ENCODE peak calls at places on chromosomes 2 and 18, in five cellular contexts. One of them, this sample, is unnamed.
A peak's percentile ranks its signal among the peaks of the same experiment; 100 is the strongest.

GRCh38 chr18:57709335-57709734 is 87.7 kb upstream of the NARS1 start:
- DNase-seq in breast epithelium: no peak
- DNase-seq in suprapubic skin: no peak
- DNase-seq in stomach: no peak
- DNase-seq in transverse colon: no peak
- DNase-seq in this sample: no peak

GRCh38 chr18:52054301-52054700 is 285.7 kb upstream of the DCC start:
- DNase-seq in breast epithelium: no peak
- DNase-seq in suprapubic skin: no peak
- DNase-seq in stomach: no peak
- DNase-seq in transverse colon: no peak
- DNase-seq in this sample: no peak

GRCh38 chr2:105721991-105722511 is 22.7 kb upstream of the NCK2 start:
- DNase-seq in breast epithelium: no peak
- DNase-seq in suprapubic skin: no peak
- DNase-seq in stomach: no peak
- DNase-seq in transverse colon: no peak
- DNase-seq in this sample: no peak

GRCh38 chr2:180990337-180990736 is 9.9 kb downstream of the UBE2E3 start:
- DNase-seq in breast epithelium: no peak
- DNase-seq in suprapubic skin: no peak
- DNase-seq in stomach: no peak
- DNase-seq in transverse colon: no peak
- DNase-seq in this sample: no peak

GRCh38 chr2:69946351-69947077 is 14.9 kb downstream of the ASPRV1 start:
- DNase-seq in breast epithelium: no peak
- DNase-seq in suprapubic skin: no peak
- DNase-seq in stomach: peak; percentile 38
- DNase-seq in transverse colon: no peak
- DNase-seq in this sample: peak; percentile 41

GRCh38 chr2:64685430-64685829 is 31.7 kb upstream of the SERTAD2 start:
- DNase-seq in breast epithelium: no peak
- DNase-seq in suprapubic skin: no peak
- DNase-seq in stomach: no peak
- DNase-seq in transverse colon: no peak
- DNase-seq in this sample: no peak

GRCh38 chr2:74514368-74515270 is at the start of gene TLX2:
- DNase-seq in breast epithelium: no peak
- DNase-seq in suprapubic skin: no peak
- DNase-seq in stomach: no peak
- DNase-seq in transverse colon: no peak
- DNase-seq in this sample: no peak

GRCh38 chr2:219327719-219328118 is 4.8 kb downstream of the RESP18 start:
- DNase-seq in breast epithelium: no peak
- DNase-seq in suprapubic skin: no peak
- DNase-seq in stomach: no peak
- DNase-seq in transverse colon: no peak
- DNase-seq in this sample: no peak

GRCh38 chr2:190802133-190802532 is 78.5 kb upstream of the GLS start:
- DNase-seq in breast epithelium: no peak
- DNase-seq in suprapubic skin: no peak
- DNase-seq in stomach: no peak
- DNase-seq in transverse colon: no peak
- DNase-seq in this sample: no peak

GRCh38 chr18:32435631-32436500 is 34.8 kb downstream of the GAREM1 start:
- DNase-seq in breast epithelium: no peak
- DNase-seq in suprapubic skin: no peak
- DNase-seq in stomach: no peak
- DNase-seq in transverse colon: no peak
- DNase-seq in this sample: no peak

GRCh38 chr2:100142393-100142792 is at the start of gene AFF3:
- DNase-seq in breast epithelium: no peak
- DNase-seq in suprapubic skin: no peak
- DNase-seq in stomach: no peak
- DNase-seq in transverse colon: peak; percentile 35
- DNase-seq in this sample: peak; percentile 45

GRCh38 chr2:3827673-3828575 is 124.5 kb downstream of the DCDC2C start:
- DNase-seq in breast epithelium: no peak
- DNase-seq in suprapubic skin: no peak
- DNase-seq in stomach: no peak
- DNase-seq in transverse colon: no peak
- DNase-seq in this sample: no peak

GRCh38 chr2:35973132-35973736 is 382.3 kb upstream of the CRIM1 start:
- DNase-seq in breast epithelium: no peak
- DNase-seq in suprapubic skin: no peak
- DNase-seq in stomach: no peak
- DNase-seq in transverse colon: no peak
- DNase-seq in this sample: no peak

GRCh38 chr2:88735853-88736252 is 44.4 kb downstream of the RPIA start:
- DNase-seq in breast epithelium: no peak
- DNase-seq in suprapubic skin: no peak
- DNase-seq in stomach: no peak
- DNase-seq in transverse colon: peak; percentile 16
- DNase-seq in this sample: no peak

GRCh38 chr2:138615257-138615656 is 113.7 kb downstream of the SPOPL start:
- DNase-seq in breast epithelium: no peak
- DNase-seq in suprapubic skin: no peak
- DNase-seq in stomach: no peak
- DNase-seq in transverse colon: no peak
- DNase-seq in this sample: no peak

GRCh38 chr18:75280427-75281280 is 70.1 kb downstream of the TSHZ1 start:
- DNase-seq in breast epithelium: no peak
- DNase-seq in suprapubic skin: peak; percentile 54
- DNase-seq in stomach: no peak
- DNase-seq in transverse colon: peak; percentile 19
- DNase-seq in this sample: no peak

GRCh38 chr2:120622886-120623753 is 112.5 kb upstream of the GLI2 start:
- DNase-seq in breast epithelium: no peak
- DNase-seq in suprapubic skin: no peak
- DNase-seq in stomach: no peak
- DNase-seq in transverse colon: no peak
- DNase-seq in this sample: no peak

GRCh38 chr2:167844714-167845530 is 402.5 kb downstream of the STK39 start:
- DNase-seq in breast epithelium: no peak
- DNase-seq in suprapubic skin: no peak
- DNase-seq in stomach: no peak
- DNase-seq in transverse colon: peak; percentile 66
- DNase-seq in this sample: no peak

GRCh38 chr2:146874260-146874658 is 970.6 kb upstream of the ACVR2A start:
- DNase-seq in breast epithelium: no peak
- DNase-seq in suprapubic skin: no peak
- DNase-seq in stomach: peak; percentile 36
- DNase-seq in transverse colon: no peak
- DNase-seq in this sample: no peak

GRCh38 chr2:168607992-168608391 is 151.9 kb downstream of the CERS6 start:
- DNase-seq in breast epithelium: no peak
- DNase-seq in suprapubic skin: no peak
- DNase-seq in stomach: no peak
- DNase-seq in transverse colon: no peak
- DNase-seq in this sample: no peak

GRCh38 chr2:220708366-220708765 is 863.7 kb downstream of the EPHA4 start:
- DNase-seq in breast epithelium: no peak
- DNase-seq in suprapubic skin: no peak
- DNase-seq in stomach: no peak
- DNase-seq in transverse colon: no peak
- DNase-seq in this sample: no peak

GRCh38 chr2:28314968-28315367 is 77.7 kb upstream of the FOSL2 start:
- DNase-seq in breast epithelium: no peak
- DNase-seq in suprapubic skin: no peak
- DNase-seq in stomach: no peak
- DNase-seq in transverse colon: no peak
- DNase-seq in this sample: no peak

GRCh38 chr2:191126386-191126785 is 24.4 kb downstream of the STAT4 start:
- DNase-seq in breast epithelium: no peak
- DNase-seq in suprapubic skin: no peak
- DNase-seq in stomach: no peak
- DNase-seq in transverse colon: no peak
- DNase-seq in this sample: no peak

GRCh38 chr18:34023471-34023870 is 201.2 kb downstream of the NOL4 start:
- DNase-seq in breast epithelium: no peak
- DNase-seq in suprapubic skin: no peak
- DNase-seq in stomach: no peak
- DNase-seq in transverse colon: no peak
- DNase-seq in this sample: no peak

GRCh38 chr18:26443853-26444252 is 104.5 kb downstream of the KCTD1 start:
- DNase-seq in breast epithelium: no peak
- DNase-seq in suprapubic skin: no peak
- DNase-seq in stomach: no peak
- DNase-seq in transverse colon: no peak
- DNase-seq in this sample: no peak

GRCh38 chr2:43169987-43170732 is 56.2 kb downstream of the ZFP36L2 start:
- DNase-seq in breast epithelium: no peak
- DNase-seq in suprapubic skin: no peak
- DNase-seq in stomach: peak; percentile 65
- DNase-seq in transverse colon: peak; percentile 85
- DNase-seq in this sample: peak; percentile 58

GRCh38 chr18:60894254-60894945 is 438.8 kb upstream of the CDH20 start:
- DNase-seq in breast epithelium: no peak
- DNase-seq in suprapubic skin: no peak
- DNase-seq in stomach: no peak
- DNase-seq in transverse colon: no peak
- DNase-seq in this sample: no peak

GRCh38 chr2:145975406-145975805 is 1455.5 kb upstream of the ZEB2 start:
- DNase-seq in breast epithelium: no peak
- DNase-seq in suprapubic skin: no peak
- DNase-seq in stomach: no peak
- DNase-seq in transverse colon: no peak
- DNase-seq in this sample: no peak

GRCh38 chr2:113228991-113229716 is 49.6 kb downstream of the PAX8 start:
- DNase-seq in breast epithelium: no peak
- DNase-seq in suprapubic skin: no peak
- DNase-seq in stomach: peak; percentile 66
- DNase-seq in transverse colon: no peak
- DNase-seq in this sample: no peak

GRCh38 chr2:234292205-234292954 is 204.5 kb downstream of the ARL4C start:
- DNase-seq in breast epithelium: no peak
- DNase-seq in suprapubic skin: no peak
- DNase-seq in stomach: no peak
- DNase-seq in transverse colon: peak; percentile 33
- DNase-seq in this sample: no peak

GRCh38 chr2:218404351-218405145 is 4.9 kb downstream of the CTDSP1 start:
- DNase-seq in breast epithelium: no peak
- DNase-seq in suprapubic skin: no peak
- DNase-seq in stomach: no peak
- DNase-seq in transverse colon: no peak
- DNase-seq in this sample: no peak

GRCh38 chr18:59865241-59865986 is 34.4 kb upstream of the PMAIP1 start:
- DNase-seq in breast epithelium: no peak
- DNase-seq in suprapubic skin: no peak
- DNase-seq in stomach: no peak
- DNase-seq in transverse colon: no peak
- DNase-seq in this sample: no peak
- TF ChIP-seq POLR2AphosphoS5 in breast epithelium: no peak
- TF ChIP-seq POLR2AphosphoS5 in suprapubic skin: no peak
- TF ChIP-seq POLR2AphosphoS5 in stomach: no peak
- TF ChIP-seq POLR2AphosphoS5 in transverse colon: no peak
- TF ChIP-seq POLR2AphosphoS5 in this sample: no peak

DNA sequence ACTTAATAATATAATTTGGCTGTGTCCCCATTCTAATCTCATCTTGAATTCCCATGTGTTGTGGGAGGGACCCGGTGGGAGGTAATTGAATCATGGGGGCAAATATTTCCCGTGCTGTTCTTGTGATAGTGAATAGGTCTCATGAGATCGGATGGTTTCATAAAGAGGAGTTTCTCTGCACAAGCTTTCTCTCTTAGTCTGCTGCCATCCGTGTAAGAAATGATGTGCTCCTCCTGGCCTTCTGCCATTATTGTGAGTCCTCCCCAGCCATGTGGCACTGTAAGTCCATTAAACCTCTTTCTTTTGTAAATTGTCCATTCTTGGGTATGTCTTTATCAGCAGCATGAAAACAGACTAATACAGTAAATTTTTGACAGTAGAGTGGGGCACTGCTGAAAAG is 102.5 kb upstream of the LTBP1 start:
- DNase-seq in breast epithelium: no peak
- DNase-seq in suprapubic skin: no peak
- DNase-seq in stomach: no peak
- DNase-seq in transverse colon: no peak
- DNase-seq in this sample: no peak
- TF ChIP-seq POLR2A in breast epithelium: no peak
- TF ChIP-seq POLR2A in suprapubic skin: no peak
- TF ChIP-seq POLR2A in stomach: no peak
- TF ChIP-seq POLR2A in transverse colon: no peak
- TF ChIP-seq POLR2A in this sample: no peak

DNA sequence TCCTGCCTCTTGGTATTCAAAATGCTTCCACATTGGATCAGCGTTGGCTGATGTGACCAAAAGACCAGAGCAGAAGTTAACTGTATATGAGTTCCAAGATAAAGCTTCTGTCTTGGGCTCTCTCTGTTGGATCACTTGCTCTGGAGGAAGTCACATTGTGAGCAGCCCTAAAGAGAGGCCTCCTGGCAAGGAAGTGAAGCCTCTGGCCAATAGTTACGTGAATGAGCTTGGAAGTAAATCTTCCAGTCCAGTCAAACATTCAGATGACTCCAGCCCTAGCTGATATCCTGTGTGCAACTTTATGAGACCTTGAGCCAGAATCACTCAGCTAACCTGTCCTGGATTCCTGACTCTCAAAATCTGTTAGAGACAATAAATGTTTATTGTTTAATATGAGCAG is 67.7 kb upstream of the CDKL4 start:
- DNase-seq in breast epithelium: no peak
- DNase-seq in suprapubic skin: no peak
- DNase-seq in stomach: no peak
- DNase-seq in transverse colon: no peak
- DNase-seq in this sample: no peak
- TF ChIP-seq POLR2AphosphoS5 in breast epithelium: no peak
- TF ChIP-seq POLR2AphosphoS5 in suprapubic skin: no peak
- TF ChIP-seq POLR2AphosphoS5 in stomach: no peak
- TF ChIP-seq POLR2AphosphoS5 in transverse colon: no peak
- TF ChIP-seq POLR2AphosphoS5 in this sample: no peak

DNA sequence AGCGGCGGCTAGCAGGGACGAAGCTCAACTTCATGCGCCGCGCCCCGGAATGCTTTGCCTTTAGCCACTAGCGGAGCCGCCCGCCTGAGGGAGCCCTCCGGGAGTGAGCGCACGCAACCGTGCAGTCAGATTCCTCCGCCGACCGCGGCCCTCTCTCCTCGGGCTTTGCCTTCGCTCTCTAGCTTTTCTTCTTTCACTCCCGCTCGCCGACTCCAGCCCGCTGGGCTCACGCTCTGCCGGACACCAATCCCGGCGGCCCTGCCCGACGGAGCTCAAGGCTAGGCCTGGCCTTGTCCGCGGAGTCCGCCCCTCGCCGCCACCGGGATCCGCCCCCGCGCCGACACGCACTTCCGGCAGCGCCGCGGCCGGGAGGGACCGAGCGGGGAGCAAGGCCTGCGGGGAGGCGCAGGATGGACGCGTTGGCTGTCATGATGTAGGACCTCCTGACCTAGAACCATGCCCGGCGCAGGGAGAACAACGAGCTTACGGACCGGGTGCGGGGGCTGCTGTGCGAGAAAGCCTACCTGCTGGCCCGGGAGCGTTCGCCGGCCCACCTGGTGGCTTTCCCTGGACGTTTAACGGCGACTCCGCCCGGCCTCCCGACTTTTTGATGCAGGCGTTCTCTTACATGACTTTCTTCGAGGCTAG is 40.8 kb upstream of the AKAIN1 start:
- DNase-seq in breast epithelium: peak; percentile 83
- DNase-seq in suprapubic skin: peak; percentile 90
- DNase-seq in stomach: peak; percentile 87
- DNase-seq in transverse colon: peak; percentile 89
- DNase-seq in this sample: peak; percentile 56
- TF ChIP-seq POLR2A in breast epithelium: peak; percentile 63
- TF ChIP-seq POLR2A in suprapubic skin: no peak
- TF ChIP-seq POLR2A in stomach: peak; percentile 15
- TF ChIP-seq POLR2A in transverse colon: peak; percentile 79
- TF ChIP-seq POLR2A in this sample: peak; percentile 86